ENCODE peak calls at places on chromosome 13, in ten cellular contexts. H, A, V, E, Z, O, P, B, R and D are unnamed samples.

GRCh38 chr13:25901460-25902376 is 150.1 kb downstream of the SHISA2 start:
- DNase-seq in V (no peak), B (peak), E (no peak), H (peak), R (no peak), P (peak), Z (no peak), O (no peak), A (no peak), D (peak)

GRCh38 chr13:24644051-24644450 is 36.2 kb upstream of the ATP12A start:
- DNase-seq in O (no peak), R (no peak), Z (no peak), H (peak), B (no peak), V (no peak), P (no peak), E (no peak), A (no peak), D (no peak)

GRCh38 chr13:114118086-114118762 is 14.2 kb downstream of the RASA3 start:
- DNase-seq in V (no peak), Z (no peak), O (peak), H (no peak), R (no peak), E (no peak), B (no peak), A (no peak), P (no peak), D (peak)

GRCh38 chr13:48437381-48437780 is 24.5 kb upstream of the LPAR6 start:
- DNase-seq in H (no peak), B (no peak), O (no peak), V (peak), R (peak), Z (no peak), P (no peak), E (no peak), A (no peak), D (no peak)

GRCh38 chr13:43805071-43805468 is 18.3 kb upstream of the ENOX1 start:
- DNase-seq in R (no peak), H (peak), E (no peak), V (no peak), O (no peak), B (no peak), Z (no peak), P (no peak), A (no peak), D (peak)

GRCh38 chr13:88288326-88288725 is 617.2 kb downstream of the SLITRK5 start:
- DNase-seq in H (no peak), A (no peak), E (no peak), B (no peak), V (no peak), P (no peak), O (no peak), R (no peak), Z (no peak), D (no peak)

GRCh38 chr13:104954210-104954609 is 1581.3 kb downstream of the EFNB2 start:
- DNase-seq in A (no peak), H (no peak), B (no peak), O (no peak), P (no peak), R (no peak), E (no peak), Z (no peak), V (no peak), D (no peak)

GRCh38 chr13:38618336-38618735 is 68.5 kb upstream of the FREM2 start:
- DNase-seq in R (no peak), P (no peak), A (no peak), H (no peak), O (no peak), V (no peak), B (no peak), E (no peak), Z (no peak), D (no peak)

GRCh38 chr13:97310809-97311436 is 88.8 kb downstream of the MBNL2 start:
- DNase-seq in E (no peak), V (no peak), P (no peak), Z (no peak), B (no peak), A (no peak), O (no peak), R (no peak), H (no peak), D (no peak)

GRCh38 chr13:66660013-66660804 is 569.9 kb downstream of the PCDH9 start:
- DNase-seq in R (no peak), A (no peak), H (peak), Z (no peak), P (no peak), B (peak), V (no peak), O (no peak), E (no peak), D (no peak)

GRCh38 chr13:105196052-105196451 is 1339.4 kb downstream of the EFNB2 start:
- DNase-seq in Z (no peak), O (no peak), P (no peak), E (no peak), H (peak), R (no peak), B (no peak), V (no peak), A (peak), D (no peak)

GRCh38 chr13:83839158-83839557 is 43.1 kb downstream of the SLITRK1 start:
- DNase-seq in H (no peak), P (no peak), Z (no peak), R (no peak), B (no peak), E (no peak), V (no peak), O (no peak), A (no peak), D (no peak)

GRCh38 chr13:49878682-49879081 is 57.5 kb downstream of the SPRYD7 start:
- DNase-seq in O (no peak), E (no peak), A (no peak), H (no peak), B (no peak), P (no peak), R (no peak), V (no peak), Z (no peak), D (no peak)

DNA sequence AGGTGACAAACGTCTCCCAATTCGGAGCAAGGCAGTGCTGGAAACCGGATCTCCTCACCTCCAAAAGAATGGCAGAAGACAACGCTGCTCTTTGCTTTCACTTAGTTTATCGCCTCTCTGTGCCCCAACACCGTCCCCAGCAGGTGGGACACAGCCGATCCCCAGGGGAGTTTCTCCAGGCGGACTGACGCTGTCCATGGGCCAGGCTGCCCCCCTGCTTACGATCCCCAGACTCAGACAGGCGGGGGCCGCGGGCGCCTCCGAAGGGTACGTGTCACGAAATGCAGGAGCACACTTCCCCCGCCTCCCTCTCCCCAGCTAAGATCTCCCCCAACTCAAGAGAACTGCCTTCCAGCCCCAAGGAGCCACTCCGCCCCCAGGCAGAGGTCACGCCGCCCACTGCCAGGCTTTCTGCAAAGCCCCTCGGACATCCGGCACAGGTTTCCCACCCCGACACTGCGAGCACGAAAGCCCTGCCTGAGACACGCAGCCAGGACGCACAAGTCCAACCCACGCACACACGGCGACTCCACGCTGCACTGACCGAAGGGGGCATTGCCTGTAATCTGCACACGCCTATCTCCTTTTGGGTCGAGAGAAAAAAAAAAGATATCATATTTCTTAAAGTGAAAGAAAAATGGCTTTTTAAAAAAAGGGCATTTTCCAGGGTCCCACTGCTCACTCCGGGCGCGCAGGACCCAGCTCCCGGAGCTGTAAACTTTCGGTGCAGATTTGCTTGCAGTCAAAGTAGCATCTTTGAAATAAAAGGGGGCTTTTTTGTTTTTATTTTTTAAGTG is 1.9 kb downstream of the SPRY2 start:
- DNase-seq in V (peak), P (no peak), O (peak), E (peak), H (peak), A (peak), Z (peak), B (no peak), R (peak), D (peak)
- TF ChIP-seq CTCF in V (peak), P (no peak), O (no peak), E (no peak), H (peak), A (no peak), Z (peak), B (no peak), R (peak), D (no peak)

DNA sequence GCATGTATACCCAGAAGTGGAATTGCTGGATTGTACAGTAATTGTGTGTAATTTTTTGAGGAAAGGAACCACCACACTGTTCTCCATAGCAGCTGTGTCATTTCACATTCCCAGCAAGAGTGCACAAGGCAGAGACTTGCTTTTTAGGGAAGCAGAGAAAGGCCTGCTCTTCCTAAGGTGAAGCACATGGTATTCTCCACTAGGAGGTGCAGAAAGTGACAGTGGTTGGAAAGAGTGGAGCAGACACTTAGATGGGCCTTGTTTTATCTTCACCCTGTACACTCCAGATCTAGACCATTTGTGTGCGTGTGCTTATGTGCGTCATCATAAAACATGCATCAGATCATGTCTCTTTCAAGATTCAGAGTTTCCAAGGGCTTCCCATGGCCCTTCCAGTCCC is 35.0 kb downstream of the FAM124A start:
- DNase-seq in A (no peak), P (no peak), V (no peak), Z (no peak), R (no peak), E (no peak), B (no peak), O (no peak), H (no peak), D (no peak)
- TF ChIP-seq CTCF in A (peak), P (no peak), V (no peak), Z (no peak), R (no peak), E (no peak), B (no peak), O (no peak), H (peak), D (no peak)

DNA sequence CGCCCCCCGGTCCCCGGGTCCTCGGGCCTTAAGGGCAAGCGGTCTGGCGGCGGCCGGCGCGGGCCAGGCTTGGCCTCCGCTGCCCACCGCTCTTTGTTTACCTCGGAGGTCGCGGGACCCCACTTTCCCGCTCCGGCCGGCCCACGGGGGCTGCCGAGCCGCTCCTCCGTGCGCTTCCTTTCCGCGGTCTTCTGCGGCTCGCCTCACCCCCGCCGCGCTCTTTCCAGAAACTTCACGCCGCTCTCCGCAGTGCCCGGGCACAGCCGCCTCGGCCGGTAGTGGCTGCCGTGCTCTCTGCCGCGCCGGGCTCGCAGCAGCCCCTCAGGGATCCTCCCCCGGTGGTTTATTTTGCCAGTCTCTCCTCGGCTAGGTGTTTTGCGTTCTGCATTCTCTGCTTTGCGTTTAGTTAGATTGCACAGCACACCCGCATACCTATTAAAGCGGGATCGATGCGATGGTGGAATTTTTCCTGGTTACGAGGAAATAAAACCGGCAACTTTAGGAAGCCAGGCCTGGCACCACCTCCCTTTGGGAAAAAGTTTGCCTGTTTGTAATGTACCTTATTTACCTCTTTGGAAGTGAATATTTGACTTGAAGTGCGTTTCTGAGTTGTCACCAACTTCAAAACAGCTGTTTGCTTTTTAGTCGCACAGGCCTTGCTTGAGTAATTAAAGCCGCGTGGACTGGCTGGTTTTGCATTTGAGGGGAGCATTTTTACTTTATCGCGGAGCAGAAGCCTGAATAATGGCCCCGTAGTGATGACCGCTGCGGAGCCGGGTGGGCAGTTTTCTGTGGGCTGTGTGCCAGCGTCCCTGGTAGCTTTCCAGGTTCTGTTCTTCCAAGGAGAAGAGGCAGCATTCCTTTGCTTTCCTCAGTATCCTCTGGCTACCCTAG is 787 bp downstream of the NAA16 start:
- DNase-seq in Z (peak), H (peak), B (peak), O (peak), A (no peak), E (no peak), V (no peak), P (peak), R (peak), D (peak)
- TF ChIP-seq CTCF in Z (no peak), H (no peak), B (peak), O (no peak), A (no peak), E (no peak), V (no peak), P (no peak), R (no peak), D (no peak)

DNA sequence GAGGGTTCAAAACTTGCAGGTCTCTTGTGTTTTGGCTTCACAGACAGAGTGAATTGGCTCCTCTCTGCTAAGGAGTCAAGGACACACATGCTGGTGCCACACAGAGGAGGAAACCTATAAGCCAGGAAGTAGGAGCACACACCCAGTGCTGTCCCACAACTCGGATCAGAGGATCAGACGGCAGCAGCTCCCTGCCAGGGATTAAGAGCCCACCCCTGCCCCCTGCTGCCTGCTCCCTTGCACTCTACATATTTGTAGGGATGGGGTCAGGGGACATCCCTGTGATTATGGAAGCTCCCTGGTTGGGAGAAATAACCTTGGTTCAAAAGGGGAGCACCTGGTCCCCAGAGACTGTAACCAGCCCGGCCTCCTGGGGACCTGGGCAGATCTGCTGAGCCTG is 77.5 kb upstream of the CLDN10 start:
- DNase-seq in O (no peak), P (no peak), A (peak), E (no peak), Z (no peak), B (no peak), V (no peak), R (no peak), H (no peak), D (no peak)
- TF ChIP-seq CTCF in O (no peak), P (no peak), A (peak), E (no peak), Z (no peak), B (no peak), V (no peak), R (no peak), H (no peak), D (no peak)

GRCh38 chr13:37316935-37317334 is 211.5 kb upstream of the CSNK1A1L start:
- DNase-seq in Z (no peak), R (no peak), B (no peak), V (no peak), H (no peak), O (no peak), A (no peak), P (no peak), E (no peak), D (no peak)

GRCh38 chr13:37313383-37313782 is 207.9 kb upstream of the CSNK1A1L start:
- DNase-seq in Z (no peak), P (no peak), V (no peak), O (no peak), E (no peak), B (no peak), R (no peak), H (peak), A (no peak), D (no peak)

GRCh38 chr13:37319041-37319443 is 213.6 kb upstream of the CSNK1A1L start:
- DNase-seq in E (no peak), Z (no peak), A (no peak), H (no peak), R (no peak), B (no peak), O (no peak), V (no peak), P (no peak), D (no peak)
- TF ChIP-seq CTCF in E (no peak), Z (no peak), A (no peak), H (no peak), R (no peak), B (no peak), O (no peak), V (no peak), P (no peak), D (no peak)

GRCh38 chr13:91031508-91031907 is 316.0 kb upstream of the MIR17HG start:
- DNase-seq in O (no peak), A (peak), P (no peak), Z (no peak), B (no peak), E (no peak), R (no peak), H (peak), V (no peak), D (no peak)
- TF ChIP-seq CTCF in O (no peak), A (peak), P (no peak), Z (no peak), B (no peak), E (no peak), R (no peak), H (no peak), V (no peak), D (no peak)